ENCODE peak calls at places on chromosomes 2 and 18, in ten cellular contexts. T, Z, F, X, B, K, S, J, I and A are unnamed samples.

GRCh38 chr2:149329470-149330126 is 789 bp upstream of the LYPD6 start:
- DNase-seq in J (peak), S (no peak), I (no peak), F (no peak), K (peak), Z (peak), B (peak), T (peak), X (no peak), A (no peak)

GRCh38 chr2:159804941-159805340 is 6.9 kb upstream of the CD302 start:
- DNase-seq in F (no peak), S (no peak), J (no peak), T (no peak), I (no peak), Z (no peak), K (no peak), B (no peak), X (no peak), A (no peak)

GRCh38 chr18:54734059-54734458 is 94.2 kb upstream of the RAB27B start:
- DNase-seq in K (peak), J (no peak), F (no peak), B (no peak), S (no peak), Z (no peak), I (no peak), T (no peak), X (no peak), A (no peak)

GRCh38 chr2:203804766-203805484 is 62.6 kb upstream of the CTLA4 start:
- DNase-seq in I (no peak), K (peak), Z (no peak), T (no peak), J (no peak), F (no peak), S (no peak), B (no peak), X (no peak), A (no peak)

GRCh38 chr2:212282596-212283330 is 255.8 kb downstream of the ERBB4 start:
- DNase-seq in B (no peak), F (no peak), S (no peak), X (no peak), I (no peak), Z (no peak), T (no peak), J (no peak), K (no peak), A (no peak)

GRCh38 chr2:157789161-157789720 is 86.9 kb downstream of the ACVR1 start:
- DNase-seq in X (no peak), S (no peak), F (no peak), Z (no peak), B (no peak), J (no peak), I (no peak), K (no peak), T (no peak), A (no peak)

GRCh38 chr2:105125428-105125827 is 87.6 kb downstream of the MRPS9 start:
- DNase-seq in B (no peak), Z (no peak), I (no peak), T (no peak), X (no peak), K (no peak), J (no peak), F (no peak), S (no peak), A (no peak)

GRCh38 chr2:150267651-150268415 is 219.6 kb downstream of the RND3 start:
- DNase-seq in I (no peak), B (no peak), J (no peak), S (no peak), Z (no peak), X (no peak), K (no peak), F (no peak), T (no peak), A (no peak)

GRCh38 chr2:112880081-112880531 is 30.9 kb upstream of the IL37 start:
- DNase-seq in K (peak), S (no peak), Z (no peak), T (no peak), I (no peak), X (no peak), J (no peak), F (no peak), B (no peak), A (no peak)